ENCODE peak calls at places on chromosomes 2 and 18, in eight cellular contexts. One of them, this sample, is unnamed.

GRCh38 chr18:71249791-71250190 is 960.9 kb downstream of the SOCS6 start:
- DNase-seq in stimulated activated CD4-positive, alpha-beta T cell treated with anti-CD3 and anti-CD28 coated beads, Interleukin-1b, Interleukin-23, amount 100 ng/mL, for 24 hours: no peak
- DNase-seq in RPMI8226: no peak
- DNase-seq in heart left ventricle: no peak
- DNase-seq in myocyte: no peak
- DNase-seq in upper lobe of left lung: no peak
- DNase-seq in naive B cell: no peak
- DNase-seq in cardiac muscle cell: no peak
- DNase-seq in this sample: no peak

GRCh38 chr2:160214461-160215055 is 14.5 kb upstream of the ITGB6 start:
- DNase-seq in stimulated activated CD4-positive, alpha-beta T cell treated with anti-CD3 and anti-CD28 coated beads, Interleukin-1b, Interleukin-23, amount 100 ng/mL, for 24 hours: no peak
- DNase-seq in RPMI8226: no peak
- DNase-seq in heart left ventricle: peak
- DNase-seq in myocyte: peak
- DNase-seq in upper lobe of left lung: peak
- DNase-seq in naive B cell: no peak
- DNase-seq in cardiac muscle cell: no peak
- DNase-seq in this sample: no peak

GRCh38 chr2:212032536-212033219 is 505.9 kb downstream of the ERBB4 start:
- DNase-seq in stimulated activated CD4-positive, alpha-beta T cell treated with anti-CD3 and anti-CD28 coated beads, Interleukin-1b, Interleukin-23, amount 100 ng/mL, for 24 hours: no peak
- DNase-seq in RPMI8226: no peak
- DNase-seq in heart left ventricle: no peak
- DNase-seq in myocyte: peak
- DNase-seq in upper lobe of left lung: no peak
- DNase-seq in naive B cell: no peak
- DNase-seq in cardiac muscle cell: no peak
- DNase-seq in this sample: no peak

GRCh38 chr18:72822202-72822601 is 45.6 kb downstream of the NETO1 start:
- DNase-seq in stimulated activated CD4-positive, alpha-beta T cell treated with anti-CD3 and anti-CD28 coated beads, Interleukin-1b, Interleukin-23, amount 100 ng/mL, for 24 hours: no peak
- DNase-seq in RPMI8226: no peak
- DNase-seq in heart left ventricle: no peak
- DNase-seq in myocyte: no peak
- DNase-seq in upper lobe of left lung: no peak
- DNase-seq in naive B cell: no peak
- DNase-seq in cardiac muscle cell: no peak
- DNase-seq in this sample: no peak

GRCh38 chr2:161844845-161845244 is 220.6 kb downstream of the SLC4A10 start:
- DNase-seq in stimulated activated CD4-positive, alpha-beta T cell treated with anti-CD3 and anti-CD28 coated beads, Interleukin-1b, Interleukin-23, amount 100 ng/mL, for 24 hours: no peak
- DNase-seq in RPMI8226: no peak
- DNase-seq in heart left ventricle: no peak
- DNase-seq in myocyte: no peak
- DNase-seq in upper lobe of left lung: no peak
- DNase-seq in naive B cell: no peak
- DNase-seq in cardiac muscle cell: no peak
- DNase-seq in this sample: no peak

GRCh38 chr2:86074256-86074655 is 31.4 kb downstream of the POLR1A start:
- DNase-seq in stimulated activated CD4-positive, alpha-beta T cell treated with anti-CD3 and anti-CD28 coated beads, Interleukin-1b, Interleukin-23, amount 100 ng/mL, for 24 hours: no peak
- DNase-seq in RPMI8226: no peak
- DNase-seq in heart left ventricle: no peak
- DNase-seq in myocyte: peak
- DNase-seq in upper lobe of left lung: no peak
- DNase-seq in naive B cell: no peak
- DNase-seq in cardiac muscle cell: no peak
- DNase-seq in this sample: no peak

GRCh38 chr18:76491801-76492668 is 3.0 kb downstream of the ZNF516 start:
- DNase-seq in stimulated activated CD4-positive, alpha-beta T cell treated with anti-CD3 and anti-CD28 coated beads, Interleukin-1b, Interleukin-23, amount 100 ng/mL, for 24 hours: no peak
- DNase-seq in RPMI8226: peak
- DNase-seq in heart left ventricle: no peak
- DNase-seq in myocyte: peak
- DNase-seq in upper lobe of left lung: peak
- DNase-seq in naive B cell: no peak
- DNase-seq in cardiac muscle cell: peak
- DNase-seq in this sample: peak

GRCh38 chr2:38176619-38177021 is 100.7 kb upstream of the CYP1B1 start:
- DNase-seq in stimulated activated CD4-positive, alpha-beta T cell treated with anti-CD3 and anti-CD28 coated beads, Interleukin-1b, Interleukin-23, amount 100 ng/mL, for 24 hours: no peak
- DNase-seq in RPMI8226: no peak
- DNase-seq in heart left ventricle: no peak
- DNase-seq in myocyte: peak
- DNase-seq in upper lobe of left lung: peak
- DNase-seq in naive B cell: no peak
- DNase-seq in cardiac muscle cell: no peak
- DNase-seq in this sample: no peak

GRCh38 chr18:62977512-62977911 is 262.2 kb downstream of the PHLPP1 start:
- DNase-seq in stimulated activated CD4-positive, alpha-beta T cell treated with anti-CD3 and anti-CD28 coated beads, Interleukin-1b, Interleukin-23, amount 100 ng/mL, for 24 hours: no peak
- DNase-seq in RPMI8226: no peak
- DNase-seq in heart left ventricle: no peak
- DNase-seq in myocyte: no peak
- DNase-seq in upper lobe of left lung: no peak
- DNase-seq in naive B cell: no peak
- DNase-seq in cardiac muscle cell: no peak
- DNase-seq in this sample: no peak

GRCh38 chr18:26215247-26215970 is 10.8 kb upstream of the TAF4B start:
- DNase-seq in stimulated activated CD4-positive, alpha-beta T cell treated with anti-CD3 and anti-CD28 coated beads, Interleukin-1b, Interleukin-23, amount 100 ng/mL, for 24 hours: no peak
- DNase-seq in RPMI8226: peak
- DNase-seq in heart left ventricle: no peak
- DNase-seq in myocyte: no peak
- DNase-seq in upper lobe of left lung: no peak
- DNase-seq in naive B cell: peak
- DNase-seq in cardiac muscle cell: no peak
- DNase-seq in this sample: no peak

GRCh38 chr2:105398522-105399206 is at the start of gene FHL2:
- DNase-seq in stimulated activated CD4-positive, alpha-beta T cell treated with anti-CD3 and anti-CD28 coated beads, Interleukin-1b, Interleukin-23, amount 100 ng/mL, for 24 hours: peak
- DNase-seq in RPMI8226: peak
- DNase-seq in heart left ventricle: peak
- DNase-seq in myocyte: peak
- DNase-seq in upper lobe of left lung: peak
- DNase-seq in naive B cell: peak
- DNase-seq in cardiac muscle cell: peak
- DNase-seq in this sample: peak

GRCh38 chr18:53534695-53535094 is 689.8 kb downstream of the MBD2 start:
- DNase-seq in stimulated activated CD4-positive, alpha-beta T cell treated with anti-CD3 and anti-CD28 coated beads, Interleukin-1b, Interleukin-23, amount 100 ng/mL, for 24 hours: no peak
- DNase-seq in RPMI8226: no peak
- DNase-seq in heart left ventricle: peak
- DNase-seq in myocyte: no peak
- DNase-seq in upper lobe of left lung: peak
- DNase-seq in naive B cell: no peak
- DNase-seq in cardiac muscle cell: no peak
- DNase-seq in this sample: no peak

GRCh38 chr2:20452551-20452950 is 5.7 kb downstream of the RHOB start:
- DNase-seq in stimulated activated CD4-positive, alpha-beta T cell treated with anti-CD3 and anti-CD28 coated beads, Interleukin-1b, Interleukin-23, amount 100 ng/mL, for 24 hours: no peak
- DNase-seq in RPMI8226: no peak
- DNase-seq in heart left ventricle: no peak
- DNase-seq in myocyte: peak
- DNase-seq in upper lobe of left lung: peak
- DNase-seq in naive B cell: no peak
- DNase-seq in cardiac muscle cell: no peak
- DNase-seq in this sample: no peak

GRCh38 chr18:64271264-64271663 is 122.4 kb upstream of the LINC00305 start:
- DNase-seq in stimulated activated CD4-positive, alpha-beta T cell treated with anti-CD3 and anti-CD28 coated beads, Interleukin-1b, Interleukin-23, amount 100 ng/mL, for 24 hours: no peak
- DNase-seq in RPMI8226: no peak
- DNase-seq in heart left ventricle: no peak
- DNase-seq in myocyte: no peak
- DNase-seq in upper lobe of left lung: no peak
- DNase-seq in naive B cell: no peak
- DNase-seq in cardiac muscle cell: peak
- DNase-seq in this sample: no peak

GRCh38 chr2:177799531-177799930 is 273.0 kb downstream of the PDE11A start:
- DNase-seq in stimulated activated CD4-positive, alpha-beta T cell treated with anti-CD3 and anti-CD28 coated beads, Interleukin-1b, Interleukin-23, amount 100 ng/mL, for 24 hours: no peak
- DNase-seq in RPMI8226: peak
- DNase-seq in heart left ventricle: no peak
- DNase-seq in myocyte: peak
- DNase-seq in upper lobe of left lung: no peak
- DNase-seq in naive B cell: no peak
- DNase-seq in cardiac muscle cell: peak
- DNase-seq in this sample: no peak

GRCh38 chr2:149100739-149101699 is 62.5 kb downstream of the LYPD6B start:
- DNase-seq in stimulated activated CD4-positive, alpha-beta T cell treated with anti-CD3 and anti-CD28 coated beads, Interleukin-1b, Interleukin-23, amount 100 ng/mL, for 24 hours: no peak
- DNase-seq in RPMI8226: no peak
- DNase-seq in heart left ventricle: no peak
- DNase-seq in myocyte: peak
- DNase-seq in upper lobe of left lung: no peak
- DNase-seq in naive B cell: no peak
- DNase-seq in cardiac muscle cell: no peak
- DNase-seq in this sample: no peak

GRCh38 chr2:58081000-58081399 is 34.4 kb downstream of the VRK2 start:
- DNase-seq in stimulated activated CD4-positive, alpha-beta T cell treated with anti-CD3 and anti-CD28 coated beads, Interleukin-1b, Interleukin-23, amount 100 ng/mL, for 24 hours: no peak
- DNase-seq in RPMI8226: no peak
- DNase-seq in heart left ventricle: no peak
- DNase-seq in myocyte: no peak
- DNase-seq in upper lobe of left lung: no peak
- DNase-seq in naive B cell: no peak
- DNase-seq in cardiac muscle cell: no peak
- DNase-seq in this sample: no peak

GRCh38 chr2:202009019-202009481 is 24.6 kb upstream of the FZD7 start:
- DNase-seq in stimulated activated CD4-positive, alpha-beta T cell treated with anti-CD3 and anti-CD28 coated beads, Interleukin-1b, Interleukin-23, amount 100 ng/mL, for 24 hours: no peak
- DNase-seq in RPMI8226: no peak
- DNase-seq in heart left ventricle: peak
- DNase-seq in myocyte: peak
- DNase-seq in upper lobe of left lung: no peak
- DNase-seq in naive B cell: no peak
- DNase-seq in cardiac muscle cell: no peak
- DNase-seq in this sample: no peak

GRCh38 chr2:8993902-8994278 is 9.6 kb downstream of the MBOAT2 start:
- DNase-seq in stimulated activated CD4-positive, alpha-beta T cell treated with anti-CD3 and anti-CD28 coated beads, Interleukin-1b, Interleukin-23, amount 100 ng/mL, for 24 hours: no peak
- DNase-seq in RPMI8226: no peak
- DNase-seq in heart left ventricle: no peak
- DNase-seq in myocyte: no peak
- DNase-seq in upper lobe of left lung: no peak
- DNase-seq in naive B cell: no peak
- DNase-seq in cardiac muscle cell: no peak
- DNase-seq in this sample: no peak

GRCh38 chr2:51516667-51517066 is 484.7 kb upstream of the NRXN1 start:
- DNase-seq in stimulated activated CD4-positive, alpha-beta T cell treated with anti-CD3 and anti-CD28 coated beads, Interleukin-1b, Interleukin-23, amount 100 ng/mL, for 24 hours: no peak
- DNase-seq in RPMI8226: no peak
- DNase-seq in heart left ventricle: no peak
- DNase-seq in myocyte: no peak
- DNase-seq in upper lobe of left lung: no peak
- DNase-seq in naive B cell: no peak
- DNase-seq in cardiac muscle cell: no peak
- DNase-seq in this sample: no peak

GRCh38 chr2:46984642-46985476 is 69.3 kb upstream of the MCFD2 start:
- DNase-seq in stimulated activated CD4-positive, alpha-beta T cell treated with anti-CD3 and anti-CD28 coated beads, Interleukin-1b, Interleukin-23, amount 100 ng/mL, for 24 hours: no peak
- DNase-seq in RPMI8226: peak
- DNase-seq in heart left ventricle: peak
- DNase-seq in myocyte: peak
- DNase-seq in upper lobe of left lung: peak
- DNase-seq in naive B cell: no peak
- DNase-seq in cardiac muscle cell: no peak
- DNase-seq in this sample: peak

GRCh38 chr2:41930807-41931566 is 116.8 kb upstream of the PKDCC start:
- DNase-seq in stimulated activated CD4-positive, alpha-beta T cell treated with anti-CD3 and anti-CD28 coated beads, Interleukin-1b, Interleukin-23, amount 100 ng/mL, for 24 hours: no peak
- DNase-seq in RPMI8226: no peak
- DNase-seq in heart left ventricle: no peak
- DNase-seq in myocyte: no peak
- DNase-seq in upper lobe of left lung: no peak
- DNase-seq in naive B cell: no peak
- DNase-seq in cardiac muscle cell: no peak
- DNase-seq in this sample: no peak

GRCh38 chr2:105085525-105085924 is 47.7 kb downstream of the MRPS9 start:
- DNase-seq in stimulated activated CD4-positive, alpha-beta T cell treated with anti-CD3 and anti-CD28 coated beads, Interleukin-1b, Interleukin-23, amount 100 ng/mL, for 24 hours: no peak
- DNase-seq in RPMI8226: no peak
- DNase-seq in heart left ventricle: no peak
- DNase-seq in myocyte: no peak
- DNase-seq in upper lobe of left lung: no peak
- DNase-seq in naive B cell: no peak
- DNase-seq in cardiac muscle cell: no peak
- DNase-seq in this sample: no peak

GRCh38 chr2:2286592-2286991 is 44.5 kb downstream of the MYT1L start:
- DNase-seq in stimulated activated CD4-positive, alpha-beta T cell treated with anti-CD3 and anti-CD28 coated beads, Interleukin-1b, Interleukin-23, amount 100 ng/mL, for 24 hours: no peak
- DNase-seq in RPMI8226: no peak
- DNase-seq in heart left ventricle: no peak
- DNase-seq in myocyte: no peak
- DNase-seq in upper lobe of left lung: no peak
- DNase-seq in naive B cell: no peak
- DNase-seq in cardiac muscle cell: no peak
- DNase-seq in this sample: no peak

GRCh38 chr18:80129672-80130367 is 20.8 kb downstream of the ADNP2 start:
- DNase-seq in stimulated activated CD4-positive, alpha-beta T cell treated with anti-CD3 and anti-CD28 coated beads, Interleukin-1b, Interleukin-23, amount 100 ng/mL, for 24 hours: no peak
- DNase-seq in RPMI8226: no peak
- DNase-seq in heart left ventricle: no peak
- DNase-seq in myocyte: no peak
- DNase-seq in upper lobe of left lung: no peak
- DNase-seq in naive B cell: no peak
- DNase-seq in cardiac muscle cell: no peak
- DNase-seq in this sample: no peak

GRCh38 chr2:232929303-232930123 is 59.4 kb downstream of the SNORC start:
- DNase-seq in stimulated activated CD4-positive, alpha-beta T cell treated with anti-CD3 and anti-CD28 coated beads, Interleukin-1b, Interleukin-23, amount 100 ng/mL, for 24 hours: no peak
- DNase-seq in RPMI8226: no peak
- DNase-seq in heart left ventricle: no peak
- DNase-seq in myocyte: no peak
- DNase-seq in upper lobe of left lung: no peak
- DNase-seq in naive B cell: no peak
- DNase-seq in cardiac muscle cell: no peak
- DNase-seq in this sample: no peak